ENCODE peak calls at places on chromosomes 16 and 17, in ten cellular contexts. X is uterus, Q is neuronal stem cell, G is body of pancreas, B is heart left ventricle, K is small intestine, M is heart right ventricle, R is adrenal gland, S is left lung, D is cardiac muscle cell. N is an unnamed sample. For H3K9me3 and H3K4me1, the result is how much of the 10 kb centered on the place peaks cover.

GRCh38 chr17:2724783-2725164 is 13.2 kb upstream of the CLUH start:
- DNase-seq in X (no peak), Q (peak), G (peak), B (no peak), K (peak), M (peak), R (peak), S (peak), D (peak), N (no peak)

GRCh38 chr17:80667462-80668277 is 123.0 kb downstream of the RPTOR start:
- DNase-seq in X (no peak), Q (no peak), G (no peak), B (no peak), K (peak), M (no peak), R (no peak), S (no peak), D (no peak), N (no peak)

GRCh38 chr17:78645421-78646295 is 68.5 kb upstream of the DNAH17 start:
- DNase-seq in X (no peak), Q (no peak), G (peak), B (peak), K (peak), M (peak), R (peak), S (peak), D (peak), N (no peak)

GRCh38 chr17:31067699-31068184 is 27.0 kb upstream of the NF1 start:
- DNase-seq in X (no peak), Q (no peak), G (no peak), B (no peak), K (peak), M (no peak), R (no peak), S (no peak), D (peak), N (no peak)

GRCh38 chr16:30521873-30522641 is 4.3 kb downstream of the ZNF768 start:
- DNase-seq in X (no peak), Q (no peak), G (no peak), B (no peak), K (peak), M (no peak), R (no peak), S (no peak), D (no peak), N (no peak)

GRCh38 chr17:43699438-43699756 is 37.7 kb upstream of the MEOX1 start:
- DNase-seq in X (no peak), Q (no peak), G (no peak), B (no peak), K (no peak), M (no peak), R (no peak), S (no peak), D (no peak), N (no peak)

GRCh38 chr17:17709815-17710321 is 28.6 kb downstream of the RAI1 start:
- DNase-seq in X (no peak), Q (no peak), G (no peak), B (no peak), K (no peak), M (no peak), R (no peak), S (no peak), D (no peak), N (no peak)

GRCh38 chr16:69123894-69124293 is 8.5 kb downstream of the CHTF8 start:
- DNase-seq in X (no peak), Q (peak), G (peak), B (peak), K (peak), M (no peak), R (peak), S (no peak), D (peak), N (no peak)

GRCh38 chr17:56983380-56983779 is 5.4 kb downstream of the SCPEP1 start:
- DNase-seq in X (no peak), Q (no peak), G (no peak), B (no peak), K (no peak), M (no peak), R (no peak), S (no peak), D (no peak), N (no peak)

GRCh38 chr17:7440823-7441174 is 1.5 kb downstream of the FGF11 start:
- DNase-seq in X (no peak), Q (no peak), G (peak), B (no peak), K (no peak), M (peak), R (peak), S (peak), D (peak), N (no peak)

GRCh38 chr16:29023279-29024278 is 38.7 kb downstream of the LAT start:
- DNase-seq in X (no peak), Q (no peak), G (no peak), B (no peak), K (peak), M (no peak), R (no peak), S (no peak), D (no peak), N (no peak)

GRCh38 chr17:49117581-49118230 is 14.9 kb upstream of the B4GALNT2 start:
- DNase-seq in X (no peak), Q (no peak), G (no peak), B (no peak), K (peak), M (no peak), R (no peak), S (no peak), D (no peak), N (no peak)

GRCh38 chr17:63751806-63752205 is 10.2 kb upstream of the STRADA start:
- DNase-seq in X (no peak), Q (no peak), G (peak), B (no peak), K (no peak), M (no peak), R (no peak), S (no peak), D (peak), N (no peak)

GRCh38 chr16:50812046-50812445 is 70.2 kb downstream of the CYLD start:
- DNase-seq in X (no peak), Q (no peak), G (no peak), B (no peak), K (no peak), M (no peak), R (no peak), S (no peak), D (no peak), N (no peak)

GRCh38 chr17:8955560-8955959 is 9.9 kb downstream of the PIK3R5 start:
- DNase-seq in X (no peak), Q (no peak), G (no peak), B (no peak), K (no peak), M (no peak), R (peak), S (no peak), D (no peak), N (no peak)

GRCh38 chr17:32483451-32484019 is 3.3 kb upstream of the CDK5R1 start:
- DNase-seq in X (peak), Q (peak), G (peak), B (peak), K (peak), M (peak), R (peak), S (no peak), D (peak), N (no peak)

GRCh38 chr17:2598166-2598565 is 4.7 kb downstream of the PAFAH1B1 start:
- DNase-seq in X (no peak), Q (no peak), G (no peak), B (no peak), K (no peak), M (no peak), R (no peak), S (no peak), D (peak), N (no peak)

GRCh38 chr16:70512456-70512855 is 10.9 kb downstream of the COG4 start:
- DNase-seq in X (no peak), Q (no peak), G (no peak), B (no peak), K (peak), M (no peak), R (peak), S (no peak), D (no peak), N (no peak)

GRCh38 chr17:66964930-66965800 is 658 bp downstream of the CACNG4 start:
- DNase-seq in X (no peak), Q (no peak), G (peak), B (no peak), K (no peak), M (no peak), R (no peak), S (peak), D (peak), N (no peak)

DNA sequence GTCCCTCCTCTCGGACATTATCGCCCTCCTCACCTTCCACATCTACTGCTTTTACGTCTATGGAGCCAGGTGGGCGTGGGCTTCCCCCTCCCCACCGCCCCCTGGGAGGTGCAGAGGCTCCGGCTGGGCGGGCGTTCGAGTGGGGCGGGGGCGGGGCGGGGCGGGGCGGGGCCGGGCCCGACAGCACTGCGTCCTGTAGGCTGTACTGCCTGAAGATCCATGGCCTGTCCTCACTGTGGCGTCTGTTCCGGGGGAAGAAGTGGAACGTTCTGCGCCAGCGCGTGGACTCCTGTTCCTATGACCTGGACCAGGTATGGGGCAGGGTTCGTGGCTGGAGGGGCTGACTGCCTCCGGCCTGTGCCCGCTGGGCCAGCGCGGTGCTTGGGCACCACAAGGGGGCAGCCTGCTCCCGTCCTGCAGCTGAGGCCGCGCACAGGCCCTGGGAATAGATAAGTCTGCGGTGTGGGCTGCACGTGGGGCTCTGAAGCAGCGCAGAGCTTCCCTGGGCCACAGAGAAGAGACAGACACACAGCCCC is 9.2 kb downstream of the PIGQ start:
- DNase-seq in X (peak), Q (peak), G (peak), B (peak), K (peak), M (peak), R (peak), S (peak), D (peak), N (no peak)
- H3K4me3 ChIP-seq in X (no peak), Q (peak), G (no peak), B (no peak), K (no peak), M (peak), R (no peak), S (no peak), D (peak), N (peak)

GRCh38 chr16:3295209-3295608 is 10.0 kb downstream of the TIGD7 start:
- DNase-seq in X (no peak), Q (no peak), G (no peak), B (no peak), K (no peak), M (no peak), R (no peak), S (no peak), D (no peak), N (no peak)
- H3K9me3 ChIP-seq in X (under half), Q (half or more), G (under half), B (under half), K (under half), M (half or more), R (half or more), S (under half), D (under half), N (under half)

GRCh38 chr16:79411805-79412204 is 188.7 kb downstream of the MAF start:
- DNase-seq in X (no peak), Q (no peak), G (no peak), B (no peak), K (no peak), M (no peak), R (no peak), S (no peak), D (no peak), N (no peak)

GRCh38 chr16:79418588-79418987 is 181.9 kb downstream of the MAF start:
- DNase-seq in X (no peak), Q (no peak), G (no peak), B (no peak), K (no peak), M (no peak), R (no peak), S (no peak), D (no peak), N (no peak)

GRCh38 chr16:79417465-79418093 is 183.0 kb downstream of the MAF start:
- DNase-seq in X (no peak), Q (no peak), G (no peak), B (no peak), K (no peak), M (no peak), R (peak), S (no peak), D (no peak), N (no peak)

GRCh38 chr16:79419148-79419547 is 181.4 kb downstream of the MAF start:
- DNase-seq in X (no peak), Q (no peak), G (no peak), B (no peak), K (no peak), M (no peak), R (no peak), S (no peak), D (no peak), N (no peak)

DNA sequence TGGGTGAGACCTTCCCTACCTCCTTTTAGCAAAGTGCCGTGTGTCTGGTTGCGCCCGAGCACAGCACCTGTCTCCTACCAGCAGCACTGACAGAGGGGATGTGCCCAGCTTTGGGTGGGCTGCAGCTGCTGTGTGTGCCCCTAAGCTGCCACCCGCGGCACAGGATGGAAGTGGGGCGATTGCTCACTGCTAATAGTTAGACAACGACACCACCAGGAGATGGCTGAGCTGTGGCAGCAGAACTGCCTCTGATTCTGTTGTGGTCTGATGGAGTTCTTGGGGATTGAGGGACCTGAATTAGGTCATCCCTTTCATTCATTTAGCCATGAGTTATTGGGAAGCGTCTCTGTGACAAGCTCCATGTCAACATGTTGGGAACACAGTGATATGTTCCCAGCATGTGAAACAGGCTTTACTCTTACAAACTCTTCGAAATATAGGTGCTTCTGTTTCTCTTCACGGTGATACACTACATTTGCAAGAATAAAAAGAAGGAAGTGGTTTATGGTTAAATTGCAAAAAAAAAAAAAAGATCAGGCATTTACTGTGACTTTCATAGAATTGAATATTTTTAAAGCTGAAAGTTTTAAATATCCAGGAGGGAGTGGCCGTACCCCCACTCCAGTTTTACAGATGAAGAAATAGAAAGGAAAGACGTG is 184.4 kb downstream of the MAF start:
- DNase-seq in X (no peak), Q (no peak), G (no peak), B (no peak), K (no peak), M (no peak), R (no peak), S (no peak), D (no peak), N (no peak)
- H3K4me1 ChIP-seq in X (under half), Q (under half), G (under half), B (under half), K (under half), M (under half), R (under half), S (under half), D (under half), N (under half)

GRCh38 chr17:39625198-39625769 is 1.5 kb upstream of the PPP1R1B start:
- DNase-seq in X (no peak), Q (no peak), G (no peak), B (no peak), K (peak), M (no peak), R (no peak), S (no peak), D (peak), N (no peak)
- H3K4me3 ChIP-seq in X (no peak), Q (no peak), G (no peak), B (no peak), K (no peak), M (no peak), R (no peak), S (no peak), D (no peak), N (no peak)

DNA sequence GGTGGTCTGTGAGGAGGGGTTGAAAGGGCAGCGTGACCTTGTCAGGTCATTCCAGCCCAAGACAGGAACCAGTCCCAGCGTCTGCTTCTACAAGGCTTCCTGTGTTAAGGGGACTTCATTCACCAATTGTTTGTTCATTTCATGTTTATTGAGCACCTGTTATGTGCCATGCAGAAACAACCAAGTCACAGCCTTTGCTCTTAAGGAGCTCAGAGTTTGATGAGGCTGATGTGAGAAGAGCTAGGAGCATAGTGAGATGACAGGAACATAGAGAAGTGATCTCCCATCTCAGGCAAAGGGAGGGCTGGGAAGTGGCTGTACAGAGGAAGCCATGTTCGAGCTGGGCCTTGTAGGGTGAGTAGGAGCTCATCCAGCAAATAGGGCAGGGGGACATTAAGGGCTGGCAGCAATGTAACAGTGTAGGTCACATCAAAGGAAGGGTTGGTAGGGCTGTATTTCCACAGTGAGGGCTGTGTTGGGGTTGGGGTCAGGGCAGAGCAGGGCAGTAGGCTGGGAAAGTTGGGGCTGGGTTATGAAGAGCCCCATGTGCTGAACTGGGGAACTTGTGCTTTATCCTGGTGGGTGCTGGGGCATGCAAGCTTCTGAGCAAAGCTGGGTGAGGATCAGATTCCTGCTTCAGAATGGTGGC is 79.8 kb downstream of the ARHGAP23 start:
- DNase-seq in X (no peak), Q (no peak), G (no peak), B (no peak), K (no peak), M (no peak), R (no peak), S (no peak), D (no peak), N (no peak)
- H3K9me3 ChIP-seq in X (under half), Q (under half), G (under half), B (under half), K (under half), M (under half), R (under half), S (under half), D (under half), N (under half)

GRCh38 chr17:16425698-16426659 is 10.6 kb downstream of the TRPV2 start:
- DNase-seq in X (no peak), Q (no peak), G (peak), B (no peak), K (no peak), M (no peak), R (no peak), S (no peak), D (no peak), N (no peak)
- H3K4me1 ChIP-seq in X (under half), Q (under half), G (under half), B (under half), K (under half), M (under half), R (under half), S (under half), D (under half), N (under half)

GRCh38 chr16:73173396-73173795 is 125.5 kb upstream of the ZFHX3 start:
- DNase-seq in X (no peak), Q (no peak), G (no peak), B (peak), K (no peak), M (no peak), R (no peak), S (no peak), D (no peak), N (no peak)
- H3K4me3 ChIP-seq in X (peak), Q (no peak), G (no peak), B (peak), K (no peak), M (peak), R (no peak), S (no peak), D (no peak), N (no peak)

GRCh38 chr16:49081556-49081955 is 200.1 kb downstream of the CBLN1 start:
- DNase-seq in X (no peak), Q (no peak), G (no peak), B (no peak), K (no peak), M (no peak), R (no peak), S (no peak), D (no peak), N (no peak)

GRCh38 chr16:49078104-49078503 is 203.5 kb downstream of the CBLN1 start:
- DNase-seq in X (no peak), Q (no peak), G (no peak), B (no peak), K (no peak), M (no peak), R (no peak), S (no peak), D (no peak), N (no peak)

GRCh38 chr16:49078571-49078970 is 203.1 kb downstream of the CBLN1 start:
- DNase-seq in X (no peak), Q (no peak), G (no peak), B (no peak), K (no peak), M (no peak), R (no peak), S (no peak), D (no peak), N (no peak)

GRCh38 chr16:49075709-49076108 is 205.9 kb downstream of the CBLN1 start:
- DNase-seq in X (no peak), Q (no peak), G (no peak), B (no peak), K (no peak), M (no peak), R (no peak), S (no peak), D (no peak), N (no peak)
- H3K9me3 ChIP-seq in X (under half), Q (under half), G (under half), B (under half), K (under half), M (under half), R (under half), S (under half), D (under half), N (under half)

N was measured in iPS DF 6.9.